ENCODE peak calls at places on chromosomes 5 and 9, in ten cellular contexts. P, M, H, R, A, X, Y, G, D and B are unnamed samples.

GRCh38 chr5:402615-403359 is 40.2 kb upstream of the EXOC3 start:
- DNase-seq in H (no peak), M (peak), X (no peak), G (no peak), Y (peak), D (peak), A (no peak), R (peak), P (no peak), B (no peak)

GRCh38 chr9:69223605-69224004 is 49.5 kb downstream of the TJP2 start:
- DNase-seq in G (no peak), H (peak), A (peak), X (peak), M (peak), Y (peak), D (peak), R (peak), P (no peak), B (peak)

GRCh38 chr9:32877103-32877502 is 93.8 kb downstream of the TMEM215 start:
- DNase-seq in P (no peak), D (no peak), A (no peak), H (no peak), X (no peak), R (no peak), Y (peak), M (no peak), G (no peak), B (peak)

GRCh38 chr5:5340206-5340729 is 82.2 kb upstream of the ICE1 start:
- DNase-seq in X (peak), H (no peak), A (peak), P (peak), M (no peak), Y (peak), D (peak), G (no peak), R (no peak), B (peak)

GRCh38 chr5:81506900-81507588 is 113.1 kb upstream of the ACOT12 start:
- DNase-seq in Y (peak), R (peak), D (peak), H (no peak), G (peak), A (peak), P (peak), X (peak), M (peak), B (peak)

GRCh38 chr5:112077180-112077579 is 320.2 kb upstream of the NREP start:
- DNase-seq in H (no peak), G (no peak), R (peak), X (no peak), M (peak), D (no peak), A (no peak), P (no peak), Y (no peak), B (no peak)

GRCh38 chr9:18297532-18297872 is 176.5 kb upstream of the ADAMTSL1 start:
- DNase-seq in Y (no peak), A (no peak), P (no peak), M (no peak), X (no peak), G (no peak), H (no peak), D (peak), R (no peak), B (peak)

GRCh38 chr9:1047605-1048235 is 2.4 kb upstream of the DMRT2 start:
- DNase-seq in Y (no peak), G (no peak), A (no peak), D (peak), X (peak), P (no peak), M (no peak), R (no peak), H (no peak), B (no peak)

GRCh38 chr5:98258939-98259338 is 514.5 kb upstream of the RGMB start:
- DNase-seq in Y (no peak), R (no peak), A (no peak), M (no peak), P (no peak), X (no peak), D (no peak), H (no peak), G (no peak), B (no peak)

GRCh38 chr5:170491479-170491878 is 12.3 kb upstream of the KCNIP1 start:
- DNase-seq in A (no peak), X (no peak), D (peak), H (no peak), R (no peak), M (no peak), P (no peak), Y (peak), G (no peak), B (peak)

GRCh38 chr5:72283358-72283757 is 36.7 kb downstream of the MRPS27 start:
- DNase-seq in M (no peak), G (peak), Y (no peak), P (no peak), H (no peak), A (peak), X (no peak), R (no peak), D (no peak), B (no peak)

GRCh38 chr9:34612788-34613390 is 992 bp upstream of the RPP25L start:
- DNase-seq in Y (peak), G (no peak), X (peak), A (peak), D (peak), R (peak), P (peak), M (peak), H (peak), B (peak)

GRCh38 chr9:23361096-23361495 is 464.9 kb downstream of the ELAVL2 start:
- DNase-seq in R (no peak), P (no peak), G (no peak), A (no peak), H (no peak), D (no peak), Y (no peak), X (no peak), M (no peak), B (no peak)

GRCh38 chr5:143080982-143081381 is 310.8 kb downstream of the ARHGAP26 start:
- DNase-seq in A (no peak), Y (no peak), P (no peak), H (no peak), D (no peak), R (no peak), G (no peak), X (no peak), M (no peak), B (no peak)

GRCh38 chr5:42507451-42508092 is 84.3 kb downstream of the GHR start:
- DNase-seq in M (no peak), H (no peak), Y (no peak), G (no peak), P (no peak), R (no peak), D (no peak), X (no peak), A (no peak), B (no peak)

GRCh38 chr9:74528207-74528606 is 31.1 kb downstream of the RORB start:
- DNase-seq in X (no peak), P (no peak), D (no peak), G (no peak), H (no peak), M (no peak), R (no peak), Y (no peak), A (no peak), B (no peak)

GRCh38 chr9:107177243-107177839 is 105.7 kb upstream of the RAD23B start:
- DNase-seq in G (no peak), H (no peak), R (no peak), A (no peak), P (no peak), M (no peak), Y (no peak), D (no peak), X (no peak), B (no peak)

GRCh38 chr9:75086443-75087278 is 1.3 kb downstream of the NMRK1 start:
- DNase-seq in R (no peak), D (no peak), M (no peak), A (peak), X (no peak), G (no peak), Y (peak), P (peak), H (no peak), B (no peak)

GRCh38 chr9:20414150-20414549 is 208.1 kb downstream of the MLLT3 start:
- DNase-seq in R (no peak), G (no peak), D (no peak), A (no peak), H (no peak), P (no peak), X (no peak), M (no peak), Y (no peak), B (no peak)

GRCh38 chr5:173829826-173830225 is 58.3 kb upstream of the CPEB4 start:
- DNase-seq in D (peak), G (no peak), P (no peak), H (no peak), A (no peak), Y (peak), R (no peak), X (peak), M (no peak), B (peak)

GRCh38 chr9:129321511-129322021 is 143.5 kb upstream of the IER5L start:
- DNase-seq in Y (no peak), R (no peak), M (no peak), A (peak), G (no peak), P (peak), X (no peak), D (no peak), H (no peak), B (no peak)

GRCh38 chr5:152376871-152377270 is 28.2 kb downstream of the NMUR2 start:
- DNase-seq in A (no peak), M (no peak), D (no peak), R (no peak), Y (no peak), X (no peak), G (no peak), H (no peak), P (no peak), B (no peak)

GRCh38 chr5:125044491-125045282 is 298.2 kb upstream of the ZNF608 start:
- DNase-seq in G (no peak), R (no peak), M (no peak), D (no peak), P (no peak), X (no peak), Y (no peak), A (no peak), H (no peak), B (no peak)

GRCh38 chr9:23701291-23701690 is 124.7 kb downstream of the ELAVL2 start:
- DNase-seq in M (no peak), D (no peak), P (no peak), A (no peak), X (no peak), R (no peak), G (no peak), H (no peak), Y (no peak), B (no peak)

GRCh38 chr9:133850161-133850560 is 112.0 kb upstream of the SARDH start:
- DNase-seq in X (no peak), R (no peak), M (no peak), D (no peak), Y (no peak), A (no peak), H (no peak), P (no peak), G (no peak), B (no peak)

GRCh38 chr5:54994628-54995027 is 9.2 kb upstream of the ESM1 start:
- DNase-seq in M (no peak), P (no peak), Y (no peak), D (no peak), A (no peak), G (no peak), X (no peak), R (no peak), H (no peak), B (no peak)

GRCh38 chr5:96626956-96627355 is 35.2 kb upstream of the CAST start:
- DNase-seq in D (no peak), X (no peak), Y (peak), R (no peak), A (no peak), P (no peak), M (no peak), H (no peak), G (no peak), B (no peak)

GRCh38 chr5:93307557-93307956 is 273.5 kb downstream of the NR2F1-AS1 start:
- DNase-seq in P (no peak), R (no peak), A (no peak), G (no peak), Y (peak), M (no peak), D (no peak), X (no peak), H (no peak), B (peak)

GRCh38 chr5:1881273-1881586 is 1.5 kb downstream of the IRX4 start:
- DNase-seq in R (no peak), A (no peak), M (no peak), G (no peak), H (no peak), X (no peak), D (peak), P (no peak), Y (peak), B (peak)

GRCh38 chr5:102623295-102623694 is 124.5 kb upstream of the SLCO6A1 start:
- DNase-seq in A (no peak), G (no peak), Y (no peak), R (no peak), X (no peak), D (no peak), P (no peak), H (no peak), M (no peak), B (no peak)

GRCh38 chr5:181223729-181224389 is 778 bp downstream of the TRIM41 start:
- DNase-seq in G (no peak), Y (no peak), R (peak), M (no peak), D (peak), H (peak), A (peak), X (peak), P (no peak), B (no peak)

GRCh38 chr9:78682206-78682605 is 385.3 kb downstream of the PSAT1 start:
- DNase-seq in Y (no peak), X (no peak), G (no peak), A (no peak), D (no peak), R (no peak), P (no peak), M (no peak), H (no peak), B (no peak)

GRCh38 chr5:130316971-130317421 is 412.7 kb downstream of the CHSY3 start:
- DNase-seq in X (peak), G (no peak), P (no peak), R (no peak), M (no peak), H (no peak), Y (peak), D (no peak), A (no peak), B (no peak)

GRCh38 chr5:9429691-9430215 is 116.1 kb downstream of the SEMA5A start:
- DNase-seq in M (no peak), Y (no peak), G (no peak), X (no peak), R (no peak), D (no peak), H (no peak), A (no peak), P (no peak), B (no peak)

GRCh38 chr9:37617837-37618236 is 25.4 kb upstream of the TOMM5 start:
- DNase-seq in R (no peak), G (no peak), H (no peak), X (no peak), A (no peak), P (no peak), D (no peak), M (no peak), Y (peak), B (peak)

GRCh38 chr5:179986328-179986727 is 78.6 kb upstream of the TBC1D9B start:
- DNase-seq in Y (peak), P (no peak), A (no peak), D (peak), M (no peak), R (no peak), H (no peak), X (no peak), G (no peak), B (no peak)
- TF ChIP-seq CTCF in Y (no peak), P (no peak), A (no peak), D (no peak), M (no peak), R (no peak), H (no peak), X (no peak), G (peak), B (no peak)

GRCh38 chr5:23742701-23743100 is 235.3 kb downstream of the PRDM9 start:
- DNase-seq in P (no peak), G (no peak), H (no peak), A (no peak), M (no peak), D (no peak), R (no peak), Y (peak), X (no peak), B (peak)
- TF ChIP-seq CTCF in P (no peak), G (peak), H (no peak), A (no peak), M (no peak), D (no peak), R (no peak), Y (peak), X (no peak), B (peak)

DNA sequence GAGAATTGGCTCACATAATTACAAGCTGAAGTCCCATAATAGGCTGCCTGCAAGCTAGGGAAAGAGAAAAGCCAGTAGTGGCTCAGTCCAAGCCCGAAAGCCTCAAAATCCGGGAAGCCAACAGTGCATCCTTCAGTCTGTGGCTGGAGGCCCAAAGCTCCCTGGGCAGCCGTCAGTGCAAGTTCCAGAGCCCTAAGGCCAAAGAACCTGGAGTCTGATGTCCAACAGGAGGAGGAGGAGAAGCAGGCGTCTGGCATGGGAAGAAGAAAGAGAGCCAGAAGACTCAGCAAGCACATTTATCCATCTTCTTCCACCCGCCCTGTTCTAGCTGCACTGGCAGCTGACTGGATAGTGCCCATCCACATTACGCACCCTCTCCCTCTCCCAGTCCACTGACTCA is 213.4 kb downstream of the GAS1 start:
- DNase-seq in Y (no peak), G (no peak), R (no peak), P (peak), X (no peak), H (no peak), M (no peak), A (no peak), D (no peak), B (no peak)
- TF ChIP-seq CTCF in Y (no peak), G (no peak), R (no peak), P (no peak), X (no peak), H (no peak), M (no peak), A (no peak), D (no peak), B (no peak)

GRCh38 chr5:154196955-154197652 is 6.6 kb downstream of the GALNT10 start:
- DNase-seq in A (no peak), X (no peak), M (no peak), G (no peak), P (no peak), D (peak), H (no peak), R (no peak), Y (no peak), B (no peak)
- TF ChIP-seq CTCF in A (peak), X (no peak), M (peak), G (peak), P (no peak), D (peak), H (peak), R (no peak), Y (peak), B (no peak)

DNA sequence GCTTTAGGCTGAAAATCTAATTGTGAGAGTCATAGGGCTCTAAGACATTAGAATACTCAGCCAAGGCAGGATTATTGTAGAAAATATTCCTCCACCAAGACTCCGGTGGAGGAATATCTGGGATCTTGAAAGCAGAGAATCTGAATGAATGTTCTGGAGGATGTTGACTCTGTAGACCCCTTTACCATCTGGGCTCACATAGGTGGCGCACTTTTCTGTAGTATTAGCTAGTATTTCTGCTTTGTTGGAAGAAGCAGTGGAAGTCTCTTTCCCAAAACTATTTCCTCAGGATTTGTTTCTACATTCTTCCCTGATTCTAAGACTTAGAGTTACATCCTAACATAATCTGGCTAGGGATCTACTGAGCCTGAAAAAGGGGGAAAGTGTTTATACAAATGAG is 752.4 kb upstream of the SEMA6A start:
- DNase-seq in A (no peak), R (no peak), D (no peak), M (no peak), X (no peak), H (no peak), Y (no peak), G (no peak), P (no peak), B (no peak)
- TF ChIP-seq CTCF in A (no peak), R (no peak), D (no peak), M (no peak), X (no peak), H (no peak), Y (no peak), G (no peak), P (no peak), B (no peak)

GRCh38 chr5:121158433-121158832 is 693.2 kb upstream of the FTMT start:
- DNase-seq in D (no peak), M (no peak), H (no peak), G (peak), R (no peak), P (no peak), A (no peak), Y (no peak), X (no peak), B (no peak)
- TF ChIP-seq CTCF in D (no peak), M (no peak), H (no peak), G (no peak), R (no peak), P (no peak), A (no peak), Y (no peak), X (no peak), B (no peak)

DNA sequence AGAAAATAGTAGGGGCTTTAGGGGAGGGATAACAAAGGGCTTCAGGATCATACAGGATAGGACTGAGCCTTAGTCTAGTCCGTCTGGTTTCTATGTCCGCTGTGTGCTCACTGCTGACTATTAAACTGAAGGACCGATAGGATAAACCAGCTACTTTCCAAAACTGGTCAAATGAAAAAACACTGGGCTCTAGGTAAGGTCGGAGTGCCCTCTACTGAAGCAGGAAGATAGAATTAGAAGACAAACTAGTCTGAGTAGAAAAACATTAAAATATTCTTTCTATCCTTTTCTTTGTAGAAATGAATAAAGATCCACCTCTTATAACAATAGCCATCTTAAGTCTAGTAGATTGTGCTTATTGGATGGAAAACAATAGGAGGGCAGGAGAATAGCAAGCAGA is 133.6 kb downstream of the CEMIP2 start:
- DNase-seq in R (no peak), Y (no peak), D (no peak), A (no peak), M (no peak), G (no peak), H (no peak), X (no peak), P (no peak), B (no peak)
- TF ChIP-seq CTCF in R (no peak), Y (no peak), D (no peak), A (no peak), M (no peak), G (no peak), H (no peak), X (no peak), P (no peak), B (no peak)

GRCh38 chr5:100623719-100624118 is 88.5 kb downstream of the FAM174A start:
- DNase-seq in D (peak), X (no peak), Y (peak), R (peak), A (no peak), H (no peak), M (no peak), P (no peak), G (no peak), B (peak)
- TF ChIP-seq CTCF in D (peak), X (no peak), Y (peak), R (peak), A (no peak), H (peak), M (peak), P (peak), G (peak), B (peak)